ENCODE peak calls at places on chromosomes 11 and 22, in four cellular contexts. L, Y, T and G are unnamed samples.

GRCh38 chr22:42473484-42474193 is 41.4 kb upstream of the NFAM1 start:
- DNase-seq in Y (peak; percentile 81), L (peak; percentile 69), T (peak; percentile 68), G (no peak)

GRCh38 chr11:19853901-19854300 is 141.3 kb downstream of the NAV2 start:
- DNase-seq in Y (no peak), T (peak; percentile 69), L (no peak), G (no peak)

GRCh38 chr11:86034710-86035109 is 34.2 kb downstream of the PICALM start:
- DNase-seq in Y (no peak), T (no peak), L (no peak), G (no peak)

GRCh38 chr11:41245704-41246398 is 213.6 kb downstream of the LRRC4C start:
- DNase-seq in Y (no peak), T (no peak), L (no peak), G (no peak)

GRCh38 chr11:55658031-55658573 is 3.9 kb upstream of the OR4C6 start:
- DNase-seq in L (no peak), T (no peak), Y (no peak), G (no peak)

GRCh38 chr22:17104336-17104935 is 16.7 kb downstream of the TMEM121B start:
- DNase-seq in T (no peak), Y (no peak), L (no peak), G (no peak)

GRCh38 chr11:76048763-76049162 is 157.5 kb downstream of the WNT11 start:
- DNase-seq in Y (no peak), T (no peak), L (peak; percentile 22), G (peak; percentile 15)

GRCh38 chr22:33073989-33074391 is 15.8 kb upstream of the SYN3 start:
- DNase-seq in Y (no peak), T (no peak), L (peak; percentile 66), G (no peak)

GRCh38 chr11:121282376-121282775 is 10.2 kb upstream of the SC5D start:
- DNase-seq in L (peak; percentile 15), T (no peak), Y (no peak), G (no peak)

GRCh38 chr11:96033054-96033453 is 109.1 kb upstream of the MTMR2 start:
- DNase-seq in Y (peak; percentile 28), L (no peak), T (no peak), G (no peak)

GRCh38 chr22:30210235-30210831 is 36.2 kb downstream of the LIF start:
- DNase-seq in Y (no peak), L (peak; percentile 69), T (no peak), G (no peak)

GRCh38 chr22:34975721-34976120 is 90.2 kb upstream of the ISX start:
- DNase-seq in T (no peak), L (no peak), Y (peak; percentile 4), G (no peak)

GRCh38 chr22:17419348-17419747 is 50.1 kb downstream of the CECR2 start:
- DNase-seq in T (no peak), L (no peak), Y (no peak), G (no peak)

GRCh38 chr11:69383372-69383771 is 89.4 kb downstream of the MYEOV start:
- DNase-seq in T (no peak), Y (no peak), L (no peak), G (no peak)

GRCh38 chr11:128593281-128593680 is 5.9 kb upstream of the ETS1 start:
- DNase-seq in T (no peak), Y (no peak), L (peak; percentile 39), G (no peak)

GRCh38 chr11:58576792-58577440 is 1.3 kb upstream of the LPXN start:
- DNase-seq in Y (peak; percentile 74), L (peak; percentile 66), T (peak; percentile 20), G (no peak)

GRCh38 chr11:65506770-65507485 is 8.1 kb downstream of the MALAT1 start:
- DNase-seq in T (peak; percentile 90), Y (peak; percentile 72), L (peak; percentile 97), G (no peak)

GRCh38 chr22:24753919-24754318 is 20.6 kb downstream of the PIWIL3 start:
- DNase-seq in Y (no peak), L (no peak), T (no peak), G (no peak)

GRCh38 chr11:68677432-68677831 is 6.9 kb upstream of the GAL start:
- DNase-seq in L (peak; percentile 93), T (no peak), Y (peak; percentile 33), G (no peak)

GRCh38 chr11:69531071-69531716 is 49.7 kb downstream of the LINC01488 start:
- DNase-seq in T (no peak), L (no peak), Y (no peak), G (no peak)

GRCh38 chr11:72613977-72614376 is 60.2 kb downstream of the PDE2A start:
- DNase-seq in Y (no peak), T (no peak), L (no peak), G (no peak)